ENCODE peak calls at places on chromosomes 11 and 22, in six cellular contexts. A is left cardiac atrium; I is islet precursor cell; G is tibial artery; X is NCI-H1436 treated with DMSO at 0.1 percent for 48 hours; H is activated T-helper 1 cell treated with anti-CD3 and anti-CD28 coated beads, Interleukin-12 subunit alpha, Interleukin-12 subunit beta, Interleukin-2, Interleukin-4 antibody, amounts not matched to agents 30 ng/mL and 10 ng/mL and 1 ng/mL, durations not matched to agents 14 hours and 24 hours and 36 hours. D is an unnamed sample.

GRCh38 chr11:4480577-4481539 is 1.6 kb upstream of the OR52K1 start:
- DNase-seq in A (no peak), I (peak), G (no peak), X (no peak), H (no peak), D (no peak)

GRCh38 chr22:46803031-46803880 is 40.8 kb downstream of the TBC1D22A start:
- DNase-seq in A (peak), I (peak), G (no peak), X (no peak), H (peak), D (peak)

GRCh38 chr11:13970986-13971385 is 8.5 kb downstream of the SPON1 start:
- DNase-seq in A (no peak), I (peak), G (no peak), X (no peak), H (no peak), D (peak)

GRCh38 chr11:76794371-76795284 is 11.5 kb downstream of the TSKU start:
- DNase-seq in A (no peak), I (peak), G (no peak), X (no peak), H (no peak), D (no peak)

GRCh38 chr11:110527146-110527545 is 97.4 kb downstream of the FDX1 start:
- DNase-seq in A (no peak), I (no peak), G (no peak), X (no peak), H (no peak), D (no peak)

GRCh38 chr22:20015971-20016733 is 471 bp downstream of the ARVCF start:
- DNase-seq in A (peak), I (peak), G (no peak), X (no peak), H (peak), D (peak)

GRCh38 chr22:39142088-39142667 is 10.3 kb downstream of the CBX7 start:
- DNase-seq in A (no peak), I (peak), G (no peak), X (no peak), H (no peak), D (no peak)

GRCh38 chr22:48954781-48955311 is 872.8 kb downstream of the BRD1 start:
- DNase-seq in A (no peak), I (peak), G (no peak), X (no peak), H (no peak), D (no peak)

GRCh38 chr11:3341298-3341697 is 37.6 kb downstream of the ZNF195 start:
- DNase-seq in A (peak), I (peak), G (peak), X (no peak), H (peak), D (peak)

GRCh38 chr22:22921575-22921974 is 34.0 kb downstream of the IGLL5 start:
- DNase-seq in A (no peak), I (no peak), G (no peak), X (no peak), H (no peak), D (peak)

GRCh38 chr11:106493751-106494150 is 416.3 kb downstream of the AASDHPPT start:
- DNase-seq in A (no peak), I (no peak), G (no peak), X (no peak), H (no peak), D (no peak)

GRCh38 chr11:27673979-27674663 is 26.1 kb downstream of the BDNF start:
- DNase-seq in A (no peak), I (no peak), G (no peak), X (peak), H (no peak), D (no peak)

GRCh38 chr11:103091024-103091423 is 936 bp downstream of the DCUN1D5 start:
- DNase-seq in A (no peak), I (no peak), G (no peak), X (no peak), H (no peak), D (no peak)

GRCh38 chr11:133082453-133082781 is 449.9 kb downstream of the OPCML start:
- DNase-seq in A (peak), I (no peak), G (peak), X (no peak), H (no peak), D (no peak)

GRCh38 chr11:71304045-71304444 is 51.7 kb upstream of the SHANK2 start:
- DNase-seq in A (no peak), I (no peak), G (no peak), X (no peak), H (no peak), D (no peak)